ENCODE peak calls at places on chromosomes 6 and 20, in four cellular contexts. One of them, this sample, is unnamed.

GRCh38 chr20:54199721-54200176 is 8.1 kb upstream of the PFDN4 start:
- DNase-seq in brain microvascular endothelial cell: peak; percentile 77
- DNase-seq in MCF 10A: peak; percentile 77
- DNase-seq in GM20000: peak; percentile 67
- DNase-seq in this sample: peak; percentile 60

GRCh38 chr6:83198486-83199172 is 5.5 kb downstream of the RWDD2A start:
- DNase-seq in brain microvascular endothelial cell: peak; percentile 42
- DNase-seq in MCF 10A: no peak
- DNase-seq in GM20000: no peak
- DNase-seq in this sample: peak; percentile 56

GRCh38 chr6:157222201-157222981 is 100.9 kb downstream of the TMEM242 start:
- DNase-seq in brain microvascular endothelial cell: no peak
- DNase-seq in MCF 10A: no peak
- DNase-seq in GM20000: no peak
- DNase-seq in this sample: no peak

GRCh38 chr6:166998256-166999144 is 697 bp upstream of the CEP43 start:
- DNase-seq in brain microvascular endothelial cell: peak; percentile 18
- DNase-seq in MCF 10A: no peak
- DNase-seq in GM20000: peak; percentile 46
- DNase-seq in this sample: no peak

GRCh38 chr6:149862901-149863595 is 1.1 kb downstream of the LRP11 start:
- DNase-seq in brain microvascular endothelial cell: no peak
- DNase-seq in MCF 10A: peak; percentile 97
- DNase-seq in GM20000: peak; percentile 59
- DNase-seq in this sample: peak; percentile 88

GRCh38 chr20:62159835-62160234 is 16.3 kb downstream of the SS18L1 start:
- DNase-seq in brain microvascular endothelial cell: no peak
- DNase-seq in MCF 10A: peak; percentile 85
- DNase-seq in GM20000: peak; percentile 85
- DNase-seq in this sample: peak; percentile 14

GRCh38 chr6:148179786-148180185 is 162.9 kb upstream of the SASH1 start:
- DNase-seq in brain microvascular endothelial cell: peak; percentile 45
- DNase-seq in MCF 10A: peak; percentile 56
- DNase-seq in GM20000: no peak
- DNase-seq in this sample: no peak

GRCh38 chr6:1392813-1393640 is 3.7 kb downstream of the FOXF2 start:
- DNase-seq in brain microvascular endothelial cell: no peak
- DNase-seq in MCF 10A: no peak
- DNase-seq in GM20000: no peak
- DNase-seq in this sample: no peak

GRCh38 chr20:38136421-38137245 is 28.4 kb downstream of the TGM2 start:
- DNase-seq in brain microvascular endothelial cell: no peak
- DNase-seq in MCF 10A: no peak
- DNase-seq in GM20000: no peak
- DNase-seq in this sample: no peak

GRCh38 chr20:21840991-21841390 is 135.5 kb downstream of the PAX1 start:
- DNase-seq in brain microvascular endothelial cell: no peak
- DNase-seq in MCF 10A: no peak
- DNase-seq in GM20000: no peak
- DNase-seq in this sample: no peak

GRCh38 chr6:6978731-6979130 is 129.0 kb upstream of the RREB1 start:
- DNase-seq in brain microvascular endothelial cell: no peak
- DNase-seq in MCF 10A: no peak
- DNase-seq in GM20000: no peak
- DNase-seq in this sample: no peak

GRCh38 chr6:163342571-163343539 is 71.7 kb upstream of the QKI start:
- DNase-seq in brain microvascular endothelial cell: no peak
- DNase-seq in MCF 10A: no peak
- DNase-seq in GM20000: no peak
- DNase-seq in this sample: no peak

GRCh38 chr6:34142599-34142998 is 3.3 kb downstream of the GRM4 start:
- DNase-seq in brain microvascular endothelial cell: no peak
- DNase-seq in MCF 10A: no peak
- DNase-seq in GM20000: no peak
- DNase-seq in this sample: no peak

GRCh38 chr20:7916648-7917047 is 23.6 kb downstream of the HAO1 start:
- DNase-seq in brain microvascular endothelial cell: no peak
- DNase-seq in MCF 10A: no peak
- DNase-seq in GM20000: no peak
- DNase-seq in this sample: no peak
- TF ChIP-seq CTCF in brain microvascular endothelial cell: no peak
- TF ChIP-seq CTCF in MCF 10A: no peak
- TF ChIP-seq CTCF in GM20000: no peak
- TF ChIP-seq CTCF in this sample: no peak

DNA sequence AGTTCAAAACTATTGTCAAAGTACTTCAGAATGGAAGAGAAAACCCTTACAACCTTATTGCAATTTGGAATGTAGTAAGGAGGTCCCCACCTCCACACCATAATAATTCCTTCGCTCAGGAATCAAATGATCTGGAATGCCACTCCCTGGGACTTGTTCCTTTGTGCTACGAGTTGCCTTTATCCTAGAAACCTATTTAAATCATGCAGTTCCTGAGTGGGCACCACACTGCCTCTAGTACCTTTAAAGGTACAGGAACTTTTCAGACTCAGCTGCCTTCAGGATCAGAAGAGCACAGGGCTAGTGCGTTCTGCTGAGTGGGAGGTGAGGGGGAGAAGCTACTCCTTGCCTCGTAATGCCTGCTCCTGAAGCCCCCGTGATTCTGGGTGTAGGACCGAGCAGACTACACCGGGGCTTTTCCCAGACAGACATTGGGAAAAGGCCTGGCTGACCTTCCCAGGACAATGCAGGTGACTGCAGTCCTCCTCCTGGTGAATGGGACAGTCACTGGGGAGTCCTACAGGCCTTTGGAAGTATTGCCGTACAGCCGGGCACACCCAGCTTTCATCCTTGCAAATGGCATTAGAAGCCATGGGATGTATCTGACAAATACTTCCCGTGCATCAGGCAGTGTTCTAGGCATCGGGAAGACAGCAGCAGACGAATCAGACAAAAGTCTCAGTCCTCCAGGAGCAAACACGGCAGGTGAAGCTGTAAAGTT is 11.8 kb upstream of the TUBB2B start:
- DNase-seq in brain microvascular endothelial cell: no peak
- DNase-seq in MCF 10A: no peak
- DNase-seq in GM20000: no peak
- DNase-seq in this sample: no peak
- TF ChIP-seq CTCF in brain microvascular endothelial cell: peak; percentile 39
- TF ChIP-seq CTCF in MCF 10A: no peak
- TF ChIP-seq CTCF in GM20000: no peak
- TF ChIP-seq CTCF in this sample: peak; percentile 35

DNA sequence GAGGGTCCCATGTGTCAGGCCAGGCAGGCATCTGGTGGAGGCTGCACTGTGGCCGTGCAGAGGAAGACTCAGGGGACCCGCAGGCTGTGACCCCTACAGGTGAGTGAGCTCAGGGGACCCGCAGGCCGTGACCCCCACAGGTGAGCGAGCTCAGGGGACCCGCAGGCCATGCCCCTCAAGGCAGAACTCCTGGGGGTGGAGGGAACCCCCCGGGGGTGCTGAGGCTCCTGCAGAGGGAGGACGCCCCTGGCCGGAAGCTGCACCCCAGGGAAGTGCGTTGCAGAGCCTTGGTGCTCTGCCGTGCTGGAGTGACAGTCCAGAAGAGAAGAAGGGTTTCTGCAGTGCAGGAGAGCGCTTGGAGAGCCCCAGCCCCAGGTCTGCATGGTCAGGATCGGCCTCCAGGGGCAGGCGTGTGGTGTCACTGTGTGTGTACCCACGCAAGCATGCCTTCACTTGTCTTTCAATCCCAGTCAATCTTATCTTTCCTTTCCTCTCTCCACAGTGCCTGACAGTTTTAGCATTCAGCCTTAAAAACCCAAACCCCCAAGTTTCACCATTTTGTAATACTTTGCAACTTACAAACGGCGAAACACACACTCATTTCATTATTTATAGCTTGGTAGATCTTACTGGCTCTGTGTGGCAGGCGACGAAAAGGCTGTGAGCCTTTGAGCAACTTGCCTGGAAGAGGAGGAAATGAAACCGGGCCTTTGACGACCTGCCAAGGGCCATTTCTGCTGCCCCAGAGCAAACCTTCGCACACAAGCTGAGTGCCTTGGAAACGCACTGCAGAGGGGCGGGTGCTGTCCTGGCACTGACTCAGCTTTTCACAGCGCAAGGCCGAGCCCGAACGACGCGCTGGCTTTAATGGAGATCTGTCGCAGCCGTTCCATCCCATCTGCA is 101.4 kb upstream of the AGPAT4 start:
- DNase-seq in brain microvascular endothelial cell: no peak
- DNase-seq in MCF 10A: peak; percentile 50
- DNase-seq in GM20000: no peak
- DNase-seq in this sample: no peak
- TF ChIP-seq CTCF in brain microvascular endothelial cell: peak; percentile 41
- TF ChIP-seq CTCF in MCF 10A: peak; percentile 31
- TF ChIP-seq CTCF in GM20000: no peak
- TF ChIP-seq CTCF in this sample: peak; percentile 32

DNA sequence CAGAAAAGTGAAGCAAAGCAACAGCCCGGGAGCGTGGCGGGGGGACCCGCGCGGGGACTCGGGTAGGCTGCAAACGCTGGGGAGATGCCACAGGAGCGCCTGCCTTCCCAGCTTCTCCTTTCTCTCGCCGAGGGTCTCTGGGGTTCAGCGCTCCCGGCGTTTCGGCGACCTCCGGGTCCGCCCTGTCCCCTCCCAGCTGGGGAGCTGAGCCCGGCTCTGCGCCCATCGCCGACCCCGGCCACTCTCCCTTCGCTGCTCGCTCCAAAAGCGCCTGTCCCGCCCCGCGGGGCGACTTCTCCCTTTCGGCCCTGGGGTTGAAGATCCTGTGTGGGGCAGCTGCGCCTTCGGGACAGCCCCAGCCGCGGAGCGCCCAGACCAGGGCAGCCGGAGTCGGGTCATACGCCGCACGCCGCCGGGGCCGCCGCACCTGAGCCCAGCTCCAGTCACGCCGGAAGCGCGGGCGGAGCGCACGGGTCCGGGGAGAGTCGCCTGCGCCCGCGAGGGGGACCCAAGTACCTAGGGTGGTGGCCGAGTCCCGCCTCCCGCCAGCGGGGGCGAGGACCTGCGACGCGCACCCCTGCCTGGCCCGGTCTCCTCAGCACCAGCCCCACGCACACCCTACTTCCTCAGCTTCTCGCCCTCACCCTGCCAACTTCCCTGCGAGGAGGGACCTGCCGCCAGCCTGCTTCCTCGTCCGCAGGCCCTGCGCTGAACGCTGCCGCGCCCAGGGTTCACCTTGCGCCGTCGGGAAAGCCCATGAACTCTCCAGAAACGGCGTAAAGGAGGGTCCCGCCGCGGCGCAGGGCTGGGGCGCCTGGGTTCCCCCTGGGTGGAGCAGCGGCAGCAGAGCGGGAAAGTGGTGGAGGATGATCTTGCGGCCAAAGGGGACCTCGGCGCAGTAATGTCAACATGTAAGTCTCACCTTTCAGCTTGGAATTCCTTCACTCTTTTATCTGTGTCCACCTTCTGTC is at the start of gene ADGRG6:
- DNase-seq in brain microvascular endothelial cell: no peak
- DNase-seq in MCF 10A: peak; percentile 66
- DNase-seq in GM20000: peak; percentile 43
- DNase-seq in this sample: peak; percentile 23
- TF ChIP-seq CTCF in brain microvascular endothelial cell: no peak
- TF ChIP-seq CTCF in MCF 10A: no peak
- TF ChIP-seq CTCF in GM20000: no peak
- TF ChIP-seq CTCF in this sample: peak; percentile 43

DNA sequence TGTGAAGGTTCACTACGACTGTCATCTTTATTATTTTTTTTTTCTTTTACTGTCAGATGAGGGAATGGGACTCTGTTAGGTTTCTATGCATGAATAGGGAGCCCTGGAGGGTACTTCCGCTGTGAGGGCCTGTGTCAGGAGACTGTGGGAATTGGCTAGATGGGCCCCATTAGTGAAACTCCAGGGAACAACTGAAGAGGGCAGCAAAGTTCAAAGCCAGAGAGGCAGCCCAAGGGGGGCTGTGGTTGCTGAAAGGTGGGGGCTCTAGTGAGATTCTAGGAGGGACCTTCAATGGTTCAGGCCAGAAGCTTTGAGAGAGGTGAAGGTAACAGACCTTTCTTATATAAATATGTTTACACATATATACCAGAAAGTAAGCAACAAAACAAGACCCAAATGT is 13.2 kb upstream of the EPB41L1 start:
- DNase-seq in brain microvascular endothelial cell: no peak
- DNase-seq in MCF 10A: no peak
- DNase-seq in GM20000: no peak
- DNase-seq in this sample: no peak
- TF ChIP-seq CTCF in brain microvascular endothelial cell: no peak
- TF ChIP-seq CTCF in MCF 10A: no peak
- TF ChIP-seq CTCF in GM20000: no peak
- TF ChIP-seq CTCF in this sample: peak; percentile 22

GRCh38 chr20:63955846-63956663 is at the start of gene UCKL1:
- DNase-seq in brain microvascular endothelial cell: peak; percentile 79
- DNase-seq in MCF 10A: peak; percentile 81
- DNase-seq in GM20000: peak; percentile 97
- DNase-seq in this sample: peak; percentile 83
- TF ChIP-seq CTCF in brain microvascular endothelial cell: no peak
- TF ChIP-seq CTCF in MCF 10A: no peak
- TF ChIP-seq CTCF in GM20000: no peak
- TF ChIP-seq CTCF in this sample: peak; percentile 53

GRCh38 chr20:51540585-51540984 is 1.9 kb downstream of the NFATC2 start:
- DNase-seq in brain microvascular endothelial cell: no peak
- DNase-seq in MCF 10A: no peak
- DNase-seq in GM20000: no peak
- DNase-seq in this sample: no peak
- TF ChIP-seq CTCF in brain microvascular endothelial cell: no peak
- TF ChIP-seq CTCF in MCF 10A: no peak
- TF ChIP-seq CTCF in GM20000: no peak
- TF ChIP-seq CTCF in this sample: no peak

GRCh38 chr6:136550045-136550329 is 235 bp downstream of the MAP7 start:
- DNase-seq in brain microvascular endothelial cell: no peak
- DNase-seq in MCF 10A: no peak
- DNase-seq in GM20000: peak; percentile 82
- DNase-seq in this sample: no peak

GRCh38 chr6:136551103-136551502 is 881 bp upstream of the MAP7 start:
- DNase-seq in brain microvascular endothelial cell: no peak
- DNase-seq in MCF 10A: peak; percentile 9
- DNase-seq in GM20000: no peak
- DNase-seq in this sample: no peak

GRCh38 chr6:136552054-136552453 is 1.8 kb upstream of the MAP7 start:
- DNase-seq in brain microvascular endothelial cell: no peak
- DNase-seq in MCF 10A: no peak
- DNase-seq in GM20000: no peak
- DNase-seq in this sample: no peak

GRCh38 chr6:136549359-136550044 is 720 bp downstream of the MAP7 start:
- DNase-seq in brain microvascular endothelial cell: no peak
- DNase-seq in MCF 10A: peak; percentile 43
- DNase-seq in GM20000: peak; percentile 25
- DNase-seq in this sample: no peak

DNA sequence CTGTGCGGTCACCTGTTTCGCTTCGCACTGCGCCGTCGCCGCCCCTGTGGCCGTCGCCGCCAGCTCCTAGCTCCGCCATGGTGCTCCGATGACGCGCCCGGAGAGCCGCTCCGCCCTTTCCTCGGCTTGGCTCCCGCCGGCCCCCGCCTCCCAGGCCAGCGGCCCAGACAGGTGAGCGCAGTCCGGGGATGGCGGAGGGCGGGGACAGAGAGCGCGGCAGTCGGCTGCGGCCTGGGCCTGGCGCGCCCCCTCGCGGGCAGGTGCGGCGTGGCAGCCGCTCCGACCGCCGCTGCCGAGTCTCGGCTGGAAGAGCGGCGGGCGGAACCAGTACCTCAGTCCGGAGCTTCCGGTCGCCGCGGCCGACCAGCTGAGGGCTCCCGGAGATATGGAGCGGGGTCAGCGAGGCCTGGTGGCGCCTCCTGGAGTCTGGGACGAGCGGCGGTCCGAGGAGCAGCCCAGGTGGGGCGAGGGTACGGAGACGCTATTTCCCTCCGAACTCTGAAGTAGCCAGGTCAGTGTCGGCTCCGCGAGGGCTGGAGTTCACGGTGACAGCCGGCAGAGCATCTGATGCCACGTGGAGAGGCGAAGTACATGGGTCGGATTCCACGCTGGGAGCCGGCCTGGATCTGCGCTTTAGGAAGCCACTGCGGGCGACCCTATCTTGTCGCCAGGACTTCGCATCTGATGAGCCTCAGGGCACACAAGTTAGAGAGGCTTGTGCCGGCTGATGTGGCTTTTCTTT is at the start of gene MAP7:
- DNase-seq in brain microvascular endothelial cell: no peak
- DNase-seq in MCF 10A: peak; percentile 86
- DNase-seq in GM20000: peak; percentile 90
- DNase-seq in this sample: no peak
- TF ChIP-seq CTCF in brain microvascular endothelial cell: peak; percentile 47
- TF ChIP-seq CTCF in MCF 10A: peak; percentile 97
- TF ChIP-seq CTCF in GM20000: peak; percentile 93
- TF ChIP-seq CTCF in this sample: peak; percentile 89

This sample was measured in HFFc6.